ENCODE peak calls at places on chromosomes 6 and 20, in ten cellular contexts. P is stimulated activated effector memory CD8-positive, alpha-beta T cell treated with anti-CD3 and anti-CD28 coated beads, Interleukin-12 subunit alpha, Interleukin-12 subunit beta, amount 100 ng/mL, for 72 hours; D is central memory CD4-positive, alpha-beta T cell; H is activated T-cell treated with anti-CD3 and anti-CD28 coated beads, Interleukin-2, amount 50 U/mL, for 4 hours; N is brain microvascular endothelial cell; B is ovary; Z is effector CD4-positive, alpha-beta T cell; A is stimulated activated CD4-positive, alpha-beta T cell treated with anti-CD3 and anti-CD28 coated beads, Interleukin-1b, Interleukin-23, amount 100 ng/mL, for 48 hours; I is activated T-helper 1 cell treated with anti-CD3 and anti-CD28 coated beads, Interleukin-12 subunit alpha, Interleukin-12 subunit beta, Interleukin-2, Interleukin-4 antibody, amounts not matched to agents 30 ng/mL and 10 ng/mL and 1 ng/mL, durations not matched to agents 14 hours and 24 hours and 36 hours; L is glomerular endothelial cell. U is an unnamed sample.

GRCh38 chr6:118708055-118708454 is 56.7 kb upstream of the CEP85L start:
- DNase-seq in P (no peak), D (no peak), H (peak; percentile 13), N (peak; percentile 72), B (no peak), Z (no peak), A (no peak), I (no peak), L (no peak), U (peak; percentile 66)

GRCh38 chr20:25136643-25137559 is 55.0 kb upstream of the VSX1 start:
- DNase-seq in P (peak; percentile 38), D (no peak), H (no peak), N (peak; percentile 76), B (peak; percentile 51), Z (no peak), A (no peak), I (no peak), L (no peak), U (peak; percentile 63)

GRCh38 chr6:161660666-161661571 is 387.1 kb upstream of the AGPAT4 start:
- DNase-seq in P (no peak), D (no peak), H (no peak), N (no peak), B (no peak), Z (no peak), A (no peak), I (no peak), L (no peak), U (no peak)

GRCh38 chr20:57548177-57549058 is 12.5 kb upstream of the PCK1 start:
- DNase-seq in P (no peak), D (no peak), H (no peak), N (peak; percentile 18), B (no peak), Z (no peak), A (no peak), I (no peak), L (no peak), U (no peak)

GRCh38 chr6:43488667-43489276 is 11.4 kb downstream of the TJAP1 start:
- DNase-seq in P (no peak), D (no peak), H (no peak), N (no peak), B (no peak), Z (no peak), A (no peak), I (no peak), L (no peak), U (no peak)

GRCh38 chr6:36414481-36414880 is 27.0 kb upstream of the ETV7 start:
- DNase-seq in P (no peak), D (no peak), H (no peak), N (no peak), B (no peak), Z (no peak), A (no peak), I (no peak), L (no peak), U (no peak)

GRCh38 chr20:37262516-37262915 is 902 bp upstream of the GHRH start:
- DNase-seq in P (no peak), D (no peak), H (no peak), N (no peak), B (no peak), Z (no peak), A (no peak), I (no peak), L (no peak), U (no peak)

GRCh38 chr20:34604980-34605788 is 46.7 kb downstream of the MAP1LC3A start:
- DNase-seq in P (no peak), D (no peak), H (no peak), N (peak; percentile 47), B (no peak), Z (no peak), A (no peak), I (no peak), L (no peak), U (no peak)

GRCh38 chr6:168099201-168100010 is 20.4 kb upstream of the FRMD1 start:
- DNase-seq in P (no peak), D (no peak), H (no peak), N (no peak), B (peak; percentile 4), Z (no peak), A (no peak), I (no peak), L (no peak), U (no peak)

GRCh38 chr6:20700375-20700774 is 166.1 kb downstream of the CDKAL1 start:
- DNase-seq in P (no peak), D (no peak), H (no peak), N (no peak), B (no peak), Z (no peak), A (no peak), I (no peak), L (no peak), U (no peak)

GRCh38 chr6:27267865-27268444 is 20.5 kb downstream of the PRSS16 start:
- DNase-seq in P (no peak), D (no peak), H (no peak), N (no peak), B (no peak), Z (no peak), A (no peak), I (no peak), L (no peak), U (no peak)

GRCh38 chr20:11329271-11329670 is 588.4 kb upstream of the BTBD3 start:
- DNase-seq in P (no peak), D (no peak), H (no peak), N (no peak), B (no peak), Z (no peak), A (no peak), I (no peak), L (no peak), U (peak; percentile 72)

GRCh38 chr6:129849456-129849855 is 11.7 kb downstream of the TMEM244 start:
- DNase-seq in P (no peak), D (no peak), H (no peak), N (peak; percentile 70), B (no peak), Z (no peak), A (no peak), I (no peak), L (peak; percentile 20), U (peak; percentile 94)

GRCh38 chr6:83429857-83430605 is 820 bp downstream of the ME1 start:
- DNase-seq in P (no peak), D (no peak), H (no peak), N (peak; percentile 49), B (no peak), Z (no peak), A (no peak), I (no peak), L (no peak), U (peak; percentile 69)

GRCh38 chr6:160386869-160387518 is 38.8 kb downstream of the SLC22A3 start:
- DNase-seq in P (no peak), D (no peak), H (no peak), N (no peak), B (peak; percentile 77), Z (no peak), A (no peak), I (no peak), L (no peak), U (peak; percentile 94)

GRCh38 chr20:48623176-48623905 is 204.5 kb downstream of the PREX1 start:
- DNase-seq in P (no peak), D (no peak), H (no peak), N (no peak), B (no peak), Z (no peak), A (no peak), I (no peak), L (no peak), U (no peak)

GRCh38 chr6:81613606-81614005 is 138.9 kb downstream of the TENT5A start:
- DNase-seq in P (no peak), D (no peak), H (no peak), N (peak; percentile 53), B (no peak), Z (no peak), A (no peak), I (no peak), L (no peak), U (peak; percentile 75)

GRCh38 chr6:99746261-99746895 is 139.7 kb downstream of the PRDM13 start:
- DNase-seq in P (peak; percentile 67), D (peak; percentile 51), H (peak; percentile 39), N (peak; percentile 78), B (peak; percentile 22), Z (peak; percentile 33), A (peak; percentile 26), I (peak; percentile 45), L (peak; percentile 57), U (peak; percentile 79)

GRCh38 chr6:21915707-21916399 is 322.3 kb downstream of the SOX4 start:
- DNase-seq in P (no peak), D (no peak), H (no peak), N (peak; percentile 11), B (no peak), Z (no peak), A (no peak), I (no peak), L (no peak), U (peak; percentile 66)

GRCh38 chr6:48325701-48326100 is 214.7 kb upstream of the PTCHD4 start:
- DNase-seq in P (no peak), D (no peak), H (no peak), N (no peak), B (no peak), Z (no peak), A (no peak), I (no peak), L (no peak), U (peak; percentile 8)

GRCh38 chr6:83853178-83853967 is at the start of gene RIPPLY2:
- DNase-seq in P (peak; percentile 51), D (no peak), H (no peak), N (no peak), B (no peak), Z (no peak), A (no peak), I (no peak), L (no peak), U (no peak)